ENCODE peak calls at places on chromosomes 2 and 18, in seven cellular contexts. M is breast epithelium, W is tibial nerve, I is tibial artery, U is left ventricle myocardium inferior, Y is endodermal cell, Z is upper lobe of left lung. J is an unnamed sample.

GRCh38 chr18:21336846-21337245 is 94.8 kb downstream of the GREB1L start:
- DNase-seq in M (no peak), W (no peak), I (no peak), U (no peak), Y (no peak), Z (no peak), J (no peak)

GRCh38 chr2:74373189-74373588 is 6.9 kb downstream of the DCTN1 start:
- DNase-seq in M (no peak), W (peak; percentile 27), I (peak; percentile 39), U (peak; percentile 70), Y (peak; percentile 64), Z (no peak), J (no peak)

GRCh38 chr18:36114251-36114650 is 14.9 kb downstream of the SLC39A6 start:
- DNase-seq in M (no peak), W (no peak), I (no peak), U (no peak), Y (no peak), Z (no peak), J (no peak)

GRCh38 chr18:76803814-76804213 is 18.5 kb upstream of the ZNF236 start:
- DNase-seq in M (peak; percentile 63), W (peak; percentile 81), I (peak; percentile 50), U (peak; percentile 36), Y (peak; percentile 91), Z (no peak), J (peak; percentile 77)

GRCh38 chr2:241887806-241888522 is 18.4 kb downstream of the RTP5 start:
- DNase-seq in M (no peak), W (no peak), I (no peak), U (no peak), Y (no peak), Z (no peak), J (no peak)

GRCh38 chr2:101502095-101502494 is 27.2 kb upstream of the RFX8 start:
- DNase-seq in M (no peak), W (no peak), I (no peak), U (no peak), Y (no peak), Z (no peak), J (no peak)

GRCh38 chr2:120531365-120531764 is 185.4 kb downstream of the INHBB start:
- DNase-seq in M (no peak), W (no peak), I (no peak), U (no peak), Y (no peak), Z (no peak), J (no peak)

GRCh38 chr2:1055014-1055595 is 104.5 kb downstream of the SNTG2 start:
- DNase-seq in M (no peak), W (no peak), I (no peak), U (no peak), Y (peak; percentile 66), Z (peak; percentile 11), J (no peak)

GRCh38 chr2:109632158-109632789 is 18.1 kb downstream of the SOWAHC start:
- DNase-seq in M (no peak), W (no peak), I (no peak), U (no peak), Y (no peak), Z (no peak), J (no peak)

GRCh38 chr2:215654177-215654850 is 218.4 kb upstream of the FN1 start:
- DNase-seq in M (no peak), W (no peak), I (no peak), U (no peak), Y (no peak), Z (no peak), J (no peak)

GRCh38 chr2:141329949-141330348 is 800.9 kb downstream of the LRP1B start:
- DNase-seq in M (no peak), W (no peak), I (no peak), U (no peak), Y (no peak), Z (no peak), J (no peak)

GRCh38 chr2:147774805-147775204 is 70.0 kb upstream of the ACVR2A start:
- DNase-seq in M (no peak), W (no peak), I (no peak), U (no peak), Y (no peak), Z (no peak), J (no peak)

GRCh38 chr18:60020107-60020925 is 120.5 kb downstream of the PMAIP1 start:
- DNase-seq in M (no peak), W (no peak), I (no peak), U (no peak), Y (peak; percentile 50), Z (no peak), J (no peak)

GRCh38 chr18:50466634-50467033 is 91.8 kb downstream of the SKA1 start:
- DNase-seq in M (no peak), W (no peak), I (no peak), U (no peak), Y (no peak), Z (no peak), J (no peak)

GRCh38 chr18:8685141-8685913 is 20.0 kb upstream of the MTCL1 start:
- DNase-seq in M (no peak), W (no peak), I (no peak), U (no peak), Y (no peak), Z (no peak), J (no peak)

GRCh38 chr2:239295377-239296019 is 105.3 kb downstream of the HDAC4 start:
- DNase-seq in M (peak; percentile 24), W (no peak), I (no peak), U (no peak), Y (peak; percentile 67), Z (no peak), J (no peak)

GRCh38 chr2:30860715-30861114 is 53.5 kb upstream of the CAPN13 start:
- DNase-seq in M (no peak), W (no peak), I (no peak), U (no peak), Y (no peak), Z (no peak), J (no peak)

GRCh38 chr2:230525682-230526081 is 109.7 kb downstream of the SP100 start:
- DNase-seq in M (no peak), W (no peak), I (no peak), U (no peak), Y (no peak), Z (no peak), J (no peak)

GRCh38 chr2:231614559-231615057 is 21.9 kb downstream of the TEX44 start:
- DNase-seq in M (no peak), W (no peak), I (no peak), U (peak; percentile 69), Y (no peak), Z (peak; percentile 93), J (peak; percentile 69)

GRCh38 chr2:162014751-162015150 is 59.3 kb downstream of the DPP4 start:
- DNase-seq in M (no peak), W (no peak), I (no peak), U (no peak), Y (no peak), Z (no peak), J (no peak)

DNA sequence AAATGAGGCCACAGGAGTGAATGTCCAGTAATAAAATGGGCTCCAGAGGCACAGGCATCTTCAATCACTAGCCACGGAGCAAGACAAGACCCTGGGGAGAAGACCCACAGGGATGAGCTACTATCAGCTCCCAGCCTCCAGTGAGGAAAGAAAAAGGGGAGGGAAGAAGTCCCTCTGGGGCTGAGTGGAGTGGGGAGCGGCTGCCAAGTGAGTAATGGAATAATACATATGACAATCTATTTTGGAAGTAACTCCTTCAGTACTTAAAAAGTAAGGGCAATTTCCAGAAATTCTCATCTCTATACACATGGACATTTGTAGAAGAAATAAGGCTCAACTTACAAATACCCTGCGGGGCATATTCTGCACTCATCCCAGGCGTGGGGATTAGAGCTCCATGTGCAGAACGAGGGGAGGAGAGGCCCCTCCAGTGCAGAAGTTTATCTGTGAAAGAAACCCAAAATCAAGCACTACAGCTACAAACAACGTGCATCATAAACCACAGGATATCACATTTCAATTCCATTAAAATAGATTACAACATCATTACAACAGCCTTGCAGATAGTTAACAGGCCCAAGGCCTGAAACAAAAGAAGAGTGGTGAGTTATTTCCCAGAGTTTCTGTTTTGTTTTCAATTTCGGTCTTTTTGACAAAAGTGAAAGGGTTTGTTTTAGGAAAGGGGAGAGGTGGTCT is 84.9 kb downstream of the BCL11A start:
- DNase-seq in M (no peak), W (no peak), I (no peak), U (no peak), Y (no peak), Z (no peak), J (no peak)
- TF ChIP-seq CTCF in M (no peak), W (no peak), I (no peak), U (no peak), Y (no peak), Z (no peak), J (no peak)

GRCh38 chr2:117918608-117919007 is 95.3 kb downstream of the CCDC93 start:
- DNase-seq in M (no peak), W (no peak), I (no peak), U (no peak), Y (no peak), Z (no peak), J (no peak)

GRCh38 chr2:117921520-117921919 is 92.3 kb downstream of the CCDC93 start:
- DNase-seq in M (no peak), W (no peak), I (no peak), U (peak; percentile 22), Y (no peak), Z (no peak), J (no peak)

DNA sequence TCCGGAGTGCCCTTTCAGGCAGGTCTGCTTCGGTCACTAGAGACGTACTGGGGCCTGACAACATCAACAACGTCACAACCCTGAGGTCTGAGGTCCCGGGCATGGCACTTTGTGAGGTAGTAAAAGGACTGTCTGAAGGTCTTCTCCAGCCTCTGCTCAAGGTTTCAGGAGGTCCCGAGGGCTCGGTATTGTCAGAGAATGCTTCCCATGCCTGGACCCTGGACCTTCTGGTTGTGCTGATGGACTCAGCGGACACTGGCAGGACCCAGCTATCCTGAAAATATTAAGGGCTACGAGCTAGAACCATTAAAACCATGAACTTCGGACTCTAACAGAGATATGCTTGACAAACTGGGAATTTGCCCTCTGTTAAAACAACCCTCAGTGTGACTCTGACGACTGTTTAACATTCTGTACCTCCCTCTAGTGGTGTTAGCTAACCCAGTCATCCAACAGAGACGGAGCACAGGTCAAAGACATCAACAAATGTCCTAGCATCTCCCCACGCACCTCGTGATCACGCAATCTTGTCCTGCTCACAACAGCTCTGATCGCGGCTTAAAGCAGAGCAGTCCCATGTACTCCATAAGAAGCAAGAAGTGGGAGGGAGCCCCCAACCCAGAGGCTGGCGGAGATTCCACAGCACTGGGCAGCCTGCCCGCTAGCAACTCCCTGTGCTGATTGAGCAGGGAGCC is 96.5 kb downstream of the CCDC93 start:
- DNase-seq in M (no peak), W (no peak), I (no peak), U (no peak), Y (peak; percentile 57), Z (no peak), J (no peak)
- TF ChIP-seq CTCF in M (no peak), W (no peak), I (no peak), U (no peak), Y (peak; percentile 83), Z (no peak), J (no peak)

DNA sequence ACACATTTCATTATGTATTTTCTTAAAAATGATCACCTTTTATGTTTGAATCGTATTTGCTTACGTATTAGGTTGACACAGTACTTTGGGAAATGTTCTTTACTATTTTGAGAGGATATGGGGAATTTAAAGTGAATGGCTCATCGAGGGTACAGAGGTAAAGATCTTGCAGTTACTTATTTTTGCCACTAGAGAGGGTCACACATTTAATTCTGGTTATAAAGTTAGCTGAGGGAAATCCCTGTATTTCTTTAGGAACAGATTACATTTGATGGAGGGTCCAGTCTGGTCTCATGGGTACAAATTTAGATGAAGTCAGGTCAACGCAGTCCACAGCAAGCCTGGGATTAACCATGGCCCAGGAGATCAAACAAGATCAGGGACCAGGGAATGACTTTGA is 24.5 kb downstream of the DYNC2LI1 start:
- DNase-seq in M (no peak), W (no peak), I (no peak), U (no peak), Y (no peak), Z (no peak), J (no peak)
- TF ChIP-seq CTCF in M (no peak), W (no peak), I (peak; percentile 5), U (peak; percentile 13), Y (peak; percentile 68), Z (no peak), J (no peak)

GRCh38 chr2:42640261-42640660 is 71.8 kb downstream of the MTA3 start:
- DNase-seq in M (no peak), W (no peak), I (no peak), U (no peak), Y (no peak), Z (no peak), J (no peak)
- TF ChIP-seq CTCF in M (no peak), W (no peak), I (no peak), U (no peak), Y (no peak), Z (no peak), J (no peak)

J was measured in GM13976.